ENCODE peak calls at places on chromosomes 16 and 17, in seven cellular contexts. H is HCT116, Q is body of pancreas, M is IMR-90, Y is upper lobe of left lung, U is gastrocnemius medialis, T is right lobe of liver. G is an unnamed sample.

GRCh38 chr16:30069575-30070462 is 4.3 kb downstream of the ALDOA start:
- ATAC-seq in H (no peak), Q (no peak), M (no peak), Y (no peak), U (no peak), T (no peak), G (no peak)

GRCh38 chr17:11608396-11608795 is 10.1 kb downstream of the DNAH9 start:
- ATAC-seq in H (no peak), Q (peak), M (no peak), Y (peak), U (peak), T (peak), G (peak)

GRCh38 chr16:82834156-82834758 is 207.5 kb downstream of the CDH13 start:
- ATAC-seq in H (no peak), Q (no peak), M (no peak), Y (no peak), U (no peak), T (no peak), G (no peak)

GRCh38 chr17:2372180-2372579 is 28.7 kb downstream of the MNT start:
- ATAC-seq in H (no peak), Q (no peak), M (no peak), Y (no peak), U (no peak), T (no peak), G (no peak)

GRCh38 chr16:66904846-66905632 is 13.6 kb downstream of the CDH16 start:
- ATAC-seq in H (no peak), Q (no peak), M (peak), Y (no peak), U (no peak), T (no peak), G (peak)

GRCh38 chr16:22787456-22788189 is 26.3 kb upstream of the HS3ST2 start:
- ATAC-seq in H (no peak), Q (no peak), M (no peak), Y (peak), U (no peak), T (no peak), G (no peak)

GRCh38 chr17:44438634-44439033 is 49.2 kb upstream of the ITGA2B start:
- ATAC-seq in H (no peak), Q (no peak), M (peak), Y (no peak), U (peak), T (peak), G (no peak)

GRCh38 chr16:50369133-50369804 is 481 bp upstream of the BRD7 start:
- ATAC-seq in H (peak), Q (peak), M (no peak), Y (no peak), U (no peak), T (no peak), G (no peak)

GRCh38 chr16:48492131-48492530 is 106.9 kb upstream of the SIAH1 start:
- ATAC-seq in H (no peak), Q (peak), M (peak), Y (peak), U (peak), T (peak), G (peak)

GRCh38 chr16:81241706-81242105 is 3.2 kb downstream of the BCO1 start:
- ATAC-seq in H (no peak), Q (no peak), M (no peak), Y (no peak), U (no peak), T (no peak), G (no peak)

GRCh38 chr17:82372063-82372590 is 562 bp downstream of the UTS2R start:
- ATAC-seq in H (no peak), Q (peak), M (no peak), Y (no peak), U (no peak), T (no peak), G (no peak)

GRCh38 chr16:47073223-47074155 is 70.3 kb downstream of the NETO2 start:
- ATAC-seq in H (no peak), Q (no peak), M (no peak), Y (no peak), U (no peak), T (no peak), G (no peak)

GRCh38 chr17:42339221-42339620 is 49.0 kb downstream of the STAT3 start:
- ATAC-seq in H (no peak), Q (no peak), M (no peak), Y (no peak), U (no peak), T (no peak), G (no peak)

GRCh38 chr17:2853722-2854580 is 57.7 kb downstream of the RAP1GAP2 start:
- ATAC-seq in H (peak), Q (peak), M (peak), Y (peak), U (no peak), T (no peak), G (peak)

GRCh38 chr17:48910370-48910769 is 2.2 kb downstream of the UBE2Z start:
- ATAC-seq in H (no peak), Q (no peak), M (no peak), Y (no peak), U (no peak), T (no peak), G (no peak)

GRCh38 chr17:48908853-48909394 is 717 bp downstream of the UBE2Z start:
- ATAC-seq in H (peak), Q (peak), M (peak), Y (peak), U (peak), T (peak), G (peak)

GRCh38 chr17:48909796-48910195 is 1.6 kb downstream of the UBE2Z start:
- ATAC-seq in H (no peak), Q (no peak), M (no peak), Y (no peak), U (no peak), T (no peak), G (no peak)

GRCh38 chr17:48907713-48908046 is 527 bp upstream of the UBE2Z start:
- ATAC-seq in H (no peak), Q (no peak), M (no peak), Y (peak), U (no peak), T (no peak), G (no peak)

DNA sequence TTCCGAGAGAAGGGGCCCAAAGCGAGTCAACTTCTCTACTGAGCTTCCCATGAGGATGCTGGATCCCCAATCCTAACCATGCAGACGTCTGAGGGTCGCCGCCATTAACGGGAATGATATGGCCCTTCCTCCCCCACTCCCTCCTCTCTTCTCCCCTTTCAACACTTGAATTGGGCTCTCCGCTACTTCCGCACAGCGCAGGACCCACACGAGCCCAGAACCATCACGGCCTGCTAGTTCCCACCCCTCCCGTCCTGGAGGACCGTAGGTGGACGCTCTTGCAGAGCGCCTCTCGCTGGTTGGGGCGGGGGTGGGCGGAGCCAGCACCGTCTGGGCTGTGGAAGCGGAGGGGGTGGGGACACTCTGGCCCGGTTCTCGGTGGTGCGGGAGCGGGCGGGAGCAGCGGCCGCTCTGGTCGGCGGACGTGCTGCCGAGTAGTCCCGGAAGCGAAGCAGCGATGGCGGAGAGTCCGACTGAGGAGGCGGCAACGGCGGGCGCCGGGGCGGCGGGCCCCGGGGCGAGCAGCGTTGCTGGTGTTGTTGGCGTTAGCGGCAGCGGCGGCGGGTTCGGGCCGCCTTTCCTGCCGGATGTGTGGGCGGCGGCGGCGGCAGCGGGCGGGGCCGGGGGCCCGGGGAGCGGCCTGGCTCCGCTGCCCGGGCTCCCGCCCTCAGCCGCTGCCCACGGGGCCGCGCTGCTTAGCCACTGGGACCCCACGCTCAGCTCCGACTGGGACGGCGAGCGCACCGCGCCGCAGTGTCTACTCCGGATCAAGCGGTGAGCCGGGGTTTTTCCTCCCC is at the start of gene UBE2Z:
- ATAC-seq in H (peak), Q (peak), M (peak), Y (peak), U (peak), T (peak), G (peak)
- TF ChIP-seq POLR2A in H (peak), Q (peak), M (peak), Y (peak), U (peak), T (peak), G (peak)

DNA sequence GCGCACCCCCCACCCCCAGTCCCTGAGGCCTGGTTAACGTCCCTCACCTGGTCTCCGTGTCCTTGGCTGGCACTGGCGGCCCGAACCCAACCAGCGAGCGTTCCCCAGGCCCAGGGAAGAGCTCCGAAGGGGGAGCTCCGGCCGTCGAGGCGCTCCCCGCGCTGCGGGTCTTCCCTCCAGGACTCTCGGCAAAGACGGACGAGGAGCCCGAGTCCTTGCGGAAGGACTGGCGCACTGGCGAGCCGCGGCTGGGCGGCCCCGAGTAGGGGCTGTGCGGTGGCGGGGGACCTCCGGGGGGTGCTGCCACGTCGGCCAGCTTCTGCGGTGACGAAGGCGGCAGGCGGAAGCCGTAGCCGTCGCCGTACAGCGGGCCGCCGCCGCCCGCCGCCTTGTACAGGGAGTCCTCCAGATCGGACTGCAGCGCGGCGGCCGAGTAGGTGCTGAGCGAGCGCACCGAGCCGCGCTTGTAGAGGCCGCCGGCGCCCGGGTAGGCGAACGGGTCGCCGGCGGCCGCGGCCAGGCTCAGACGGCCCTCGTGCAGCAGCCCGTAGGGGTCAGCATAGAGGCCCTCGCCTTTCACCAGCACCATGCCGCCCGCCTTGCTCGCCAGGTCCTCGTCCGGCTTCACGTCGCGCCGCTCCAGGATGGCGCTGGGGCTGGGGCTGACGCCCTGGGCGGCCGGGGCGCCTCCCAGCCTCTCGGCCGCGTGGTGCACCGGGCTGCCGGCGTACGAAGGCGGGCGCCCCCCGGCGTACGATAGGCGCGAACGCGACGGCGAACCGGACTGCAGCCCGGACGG is 44.1 kb downstream of the SRCIN1 start:
- ATAC-seq in H (no peak), Q (no peak), M (no peak), Y (no peak), U (no peak), T (no peak), G (no peak)
- TF ChIP-seq POLR2A in H (no peak), Q (no peak), M (no peak), Y (no peak), U (no peak), T (no peak), G (no peak)

DNA sequence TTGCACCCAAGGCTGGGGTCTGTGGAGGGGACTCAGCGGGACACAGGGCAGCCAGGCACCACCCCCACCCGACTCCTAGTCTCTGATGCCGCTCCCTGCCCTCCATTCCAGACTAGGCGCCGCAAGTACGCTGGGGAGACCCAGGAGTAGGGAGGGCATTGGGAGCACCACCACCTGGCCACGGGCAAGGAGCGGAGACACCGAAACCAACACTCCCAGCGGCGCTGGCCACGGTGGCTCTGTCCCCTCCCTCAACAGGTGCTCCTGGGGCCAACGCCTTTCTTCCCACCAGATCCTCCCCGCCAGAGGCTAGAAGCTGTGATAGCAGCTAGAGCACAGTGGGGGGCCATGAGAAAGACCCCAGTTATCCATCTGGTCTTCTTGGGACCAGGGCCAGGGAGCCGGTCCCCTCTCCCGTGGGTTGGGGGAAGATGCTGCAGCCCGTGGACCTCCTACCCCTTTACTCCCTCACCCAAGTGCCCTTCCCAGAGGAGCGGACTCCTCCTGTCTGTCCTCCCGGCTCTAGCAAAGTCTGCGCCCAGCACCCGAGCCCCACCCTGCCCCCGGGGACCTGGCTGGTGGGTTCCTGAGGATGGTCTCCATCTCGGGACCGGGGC is 453 bp upstream of the SYNGR3 start:
- ATAC-seq in H (peak), Q (no peak), M (no peak), Y (no peak), U (no peak), T (no peak), G (no peak)
- TF ChIP-seq POLR2A in H (no peak), Q (no peak), M (no peak), Y (no peak), U (no peak), T (no peak), G (no peak)

GRCh38 chr17:8226536-8227237 is 16.3 kb upstream of the AURKB start:
- ATAC-seq in H (peak), Q (peak), M (peak), Y (peak), U (no peak), T (no peak), G (peak)
- TF ChIP-seq POLR2A in H (no peak), Q (peak), M (peak), Y (peak), U (no peak), T (no peak), G (no peak)

DNA sequence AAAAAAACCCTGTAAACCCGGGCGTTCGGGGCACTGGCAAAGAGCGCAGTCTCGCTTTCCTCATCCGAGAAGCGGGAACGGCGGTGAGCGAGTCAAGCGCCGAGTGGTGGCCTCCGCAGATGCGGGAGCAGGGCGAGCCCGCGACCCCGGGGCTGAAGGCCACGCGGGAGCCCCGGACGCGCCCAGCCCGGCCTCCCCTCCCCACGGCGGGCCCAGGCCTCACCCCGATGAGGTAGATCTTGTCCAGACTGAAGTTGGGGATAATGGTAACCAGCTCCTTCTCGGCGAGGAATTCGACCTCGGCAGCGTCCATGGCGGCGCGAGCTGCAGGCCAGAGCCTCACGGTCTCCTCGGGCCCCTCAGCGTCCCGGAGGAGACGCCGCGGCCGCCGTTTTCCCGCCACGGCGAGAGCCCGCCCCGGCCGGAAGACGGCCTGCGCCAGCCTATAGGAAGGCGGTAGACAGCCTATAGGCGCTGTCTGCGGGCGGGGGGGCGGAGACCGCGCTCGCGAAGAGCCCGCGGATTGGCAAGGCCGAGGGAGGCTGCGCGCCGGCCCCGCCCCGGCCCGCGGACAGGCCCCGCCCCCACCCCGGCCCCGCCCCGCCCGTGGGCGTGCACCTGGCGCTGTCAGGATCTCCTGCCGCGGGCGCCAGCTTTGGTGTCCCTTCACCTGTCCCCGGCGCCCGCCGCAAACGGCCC is at the start of gene GINS2:
- ATAC-seq in H (peak), Q (peak), M (peak), Y (peak), U (peak), T (peak), G (peak)
- TF ChIP-seq POLR2A in H (peak), Q (no peak), M (peak), Y (no peak), U (no peak), T (no peak), G (no peak)

GRCh38 chr17:46922804-46923635 is at the start of gene GOSR2:
- ATAC-seq in H (peak), Q (peak), M (peak), Y (peak), U (peak), T (peak), G (peak)
- TF ChIP-seq POLR2A in H (peak), Q (peak), M (peak), Y (peak), U (peak), T (peak), G (peak)

GRCh38 chr17:49259663-49260010 is 29.1 kb upstream of the PHOSPHO1 start:
- ATAC-seq in H (no peak), Q (peak), M (no peak), Y (no peak), U (peak), T (peak), G (no peak)

GRCh38 chr17:49257296-49257695 is 26.7 kb upstream of the PHOSPHO1 start:
- ATAC-seq in H (no peak), Q (no peak), M (no peak), Y (no peak), U (no peak), T (no peak), G (no peak)

GRCh38 chr17:49260922-49261291 is 30.3 kb upstream of the PHOSPHO1 start:
- ATAC-seq in H (peak), Q (no peak), M (no peak), Y (no peak), U (no peak), T (no peak), G (no peak)

GRCh38 chr17:49266233-49266632 is 35.6 kb upstream of the PHOSPHO1 start:
- ATAC-seq in H (no peak), Q (no peak), M (no peak), Y (no peak), U (no peak), T (no peak), G (no peak)

DNA sequence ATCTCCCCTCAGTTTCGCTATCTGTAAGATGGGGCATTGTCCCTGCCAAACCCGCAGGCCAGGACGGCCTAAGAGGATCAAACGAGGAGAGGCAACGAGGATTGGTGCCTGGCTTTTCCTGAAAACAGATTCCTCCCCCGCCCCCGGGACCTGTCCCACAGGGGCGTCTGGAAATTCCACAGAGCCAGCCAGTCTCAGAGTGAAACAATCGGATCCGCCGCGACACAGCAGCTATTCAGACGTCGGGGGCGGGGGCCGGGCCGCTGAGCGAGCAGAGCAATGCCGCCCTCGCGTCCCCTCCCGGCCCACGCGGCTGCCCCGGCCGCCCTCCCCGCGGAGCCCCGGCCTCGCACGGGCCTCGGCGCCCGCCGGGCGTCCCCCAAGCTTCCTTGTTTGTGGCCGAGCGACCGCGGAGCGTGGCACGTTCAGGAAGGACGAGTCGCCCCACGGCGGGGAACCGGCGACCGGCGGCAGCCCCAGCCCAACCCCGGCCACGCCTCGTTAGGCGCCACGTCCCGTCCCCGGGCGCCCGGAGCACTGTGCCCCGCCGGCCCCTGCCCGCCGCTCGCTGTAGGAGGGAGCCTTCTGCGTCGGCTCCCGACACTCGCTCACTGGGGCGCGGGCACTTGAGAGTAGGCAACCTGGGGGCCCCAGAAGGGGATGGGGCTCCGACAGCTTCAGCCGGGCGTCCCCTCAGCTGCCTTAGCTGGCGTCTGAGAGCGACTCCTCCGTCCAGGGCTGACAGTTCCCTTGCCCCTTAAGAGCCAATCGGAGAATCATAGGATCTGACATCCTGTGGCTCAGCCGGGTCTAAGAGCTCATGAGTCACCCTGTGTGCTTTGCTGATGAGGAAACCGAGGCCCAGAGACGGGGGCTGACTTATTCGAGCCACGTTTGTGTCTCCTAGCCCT is 29.7 kb upstream of the PHOSPHO1 start:
- ATAC-seq in H (peak), Q (peak), M (peak), Y (peak), U (peak), T (peak), G (peak)
- TF ChIP-seq POLR2A in H (peak), Q (peak), M (peak), Y (peak), U (peak), T (no peak), G (no peak)

GRCh38 chr17:47840742-47841487 is at the start of gene SCRN2:
- ATAC-seq in H (peak), Q (peak), M (peak), Y (peak), U (peak), T (peak), G (peak)
- TF ChIP-seq POLR2A in H (no peak), Q (peak), M (no peak), Y (peak), U (no peak), T (no peak), G (peak)

G was measured in gastroesophageal sphincter.